ENCODE peak calls at places on chromosomes 3 and 15, in seven cellular contexts. G, W, J, V, B, U and E are unnamed samples.
A peak's percentile ranks its signal among the peaks of the same experiment; 100 is the strongest.

GRCh38 chr15:36478561-36478960 is 100.9 kb upstream of the CDIN1 start:
- DNase-seq in U (no peak), V (no peak), B (no peak), G (no peak), W (no peak), J (no peak), E (no peak)

GRCh38 chr3:96331341-96331740 is 483.1 kb upstream of the EPHA6 start:
- DNase-seq in J (no peak), U (no peak), G (no peak), W (peak; percentile 1), B (no peak), V (no peak), E (peak; percentile 1)

GRCh38 chr15:45790325-45790943 is 155.6 kb downstream of the SQOR start:
- DNase-seq in G (peak; percentile 25), V (no peak), B (no peak), J (no peak), U (peak; percentile 49), W (peak; percentile 53), E (peak; percentile 16)

GRCh38 chr3:33250712-33251111 is 26.5 kb upstream of the FBXL2 start:
- DNase-seq in J (no peak), B (no peak), V (no peak), G (no peak), W (no peak), U (peak; percentile 8), E (no peak)

GRCh38 chr3:22245122-22245521 is 494.1 kb upstream of the ZNF385D start:
- DNase-seq in W (peak; percentile 95), U (peak; percentile 84), V (peak; percentile 87), G (no peak), J (no peak), B (no peak), E (peak; percentile 72)

GRCh38 chr15:100783296-100783695 is 96.3 kb upstream of the ALDH1A3 start:
- DNase-seq in B (no peak), U (no peak), G (no peak), W (no peak), V (no peak), J (peak; percentile 7), E (no peak)

GRCh38 chr3:71601811-71602210 is 18.3 kb upstream of the FOXP1 start:
- DNase-seq in V (no peak), U (no peak), J (no peak), B (no peak), W (peak; percentile 71), G (no peak), E (no peak)

GRCh38 chr3:167350245-167350862 is 29.7 kb downstream of the ZBBX start:
- DNase-seq in B (no peak), U (peak; percentile 32), W (peak; percentile 5), J (no peak), V (no peak), G (no peak), E (peak; percentile 12)

GRCh38 chr3:12436514-12437222 is 47.6 kb upstream of the TSEN2 start:
- DNase-seq in U (peak; percentile 68), W (peak; percentile 39), V (peak; percentile 8), B (no peak), J (no peak), G (no peak), E (no peak)

DNA sequence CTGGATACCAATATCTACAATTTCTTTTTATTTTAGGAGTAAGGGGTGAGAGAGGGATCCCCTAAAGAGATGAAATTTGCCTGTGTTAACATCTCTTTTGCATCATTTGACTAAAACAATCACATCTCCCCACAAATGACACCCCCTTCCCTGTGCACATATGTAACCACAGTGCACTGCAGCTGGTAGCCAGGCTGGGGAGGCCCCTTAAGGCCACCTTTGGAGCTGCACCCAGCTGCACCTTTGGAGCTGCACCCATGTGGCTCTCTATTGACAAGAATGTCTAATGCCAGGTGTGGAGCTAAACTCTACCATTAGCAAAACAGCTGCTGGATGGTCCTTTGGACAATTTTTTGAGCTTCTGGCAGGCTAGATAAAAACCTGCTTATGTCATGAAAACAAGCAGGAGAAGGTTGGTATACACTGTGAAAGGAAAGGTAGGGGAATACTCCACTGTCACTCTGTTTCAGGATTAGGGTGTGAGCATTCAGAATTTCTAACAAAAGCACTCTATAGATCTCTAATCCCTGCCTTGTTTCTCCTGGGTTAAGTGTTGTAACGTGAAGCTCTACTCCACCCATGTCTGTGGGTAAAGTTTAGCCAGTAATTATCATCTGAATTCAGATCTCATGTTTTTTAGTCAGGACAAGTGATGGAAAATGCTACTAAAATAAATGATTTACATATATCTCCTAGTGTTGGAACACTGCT is 52.1 kb downstream of the TFG start:
- DNase-seq in G (no peak), B (no peak), W (no peak), J (no peak), V (no peak), U (no peak), E (no peak)
- TF ChIP-seq CTCF in G (no peak), B (no peak), W (peak; percentile 34), J (no peak), V (peak; percentile 11), U (peak; percentile 18), E (peak; percentile 31)

GRCh38 chr15:43941071-43941470 is 114.3 kb downstream of the WDR76 start:
- DNase-seq in G (no peak), U (no peak), W (no peak), V (no peak), B (no peak), J (no peak), E (no peak)
- H3K4me3 ChIP-seq in G (no peak overlapping the region), U (no peak overlapping the region), W (no peak overlapping the region), V (no peak overlapping the region), B (no peak overlapping the region), J (no peak overlapping the region), E (no peak overlapping the region)

GRCh38 chr15:81294501-81294850 is 29.5 kb downstream of the STARD5 start:
- DNase-seq in U (no peak), B (no peak), W (no peak), V (no peak), G (no peak), J (no peak), E (no peak)
- TF ChIP-seq CTCF in U (no peak), B (no peak), W (no peak), V (no peak), G (no peak), J (no peak), E (no peak)

DNA sequence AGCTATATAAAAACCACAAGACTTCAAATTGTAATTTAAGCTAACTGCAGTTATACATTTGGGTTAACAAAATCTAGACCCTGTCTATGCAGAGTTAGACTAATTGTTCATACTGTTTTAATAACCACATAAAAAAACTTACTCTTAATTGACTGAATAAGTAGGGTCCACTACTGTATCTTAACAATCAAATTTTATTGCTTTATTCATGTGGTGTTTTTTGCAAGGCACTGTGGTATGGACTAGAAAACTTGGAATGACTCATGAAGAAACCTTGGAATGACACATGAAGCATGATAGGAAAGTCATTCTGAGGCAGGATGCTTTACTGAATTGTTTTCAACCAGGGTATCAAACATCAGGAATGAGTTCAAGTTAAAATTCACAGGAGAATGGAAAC is 2.3 kb downstream of the SERP1 start:
- DNase-seq in G (no peak), V (peak; percentile 41), J (no peak), B (no peak), W (peak; percentile 69), U (peak; percentile 45), E (peak; percentile 48)
- H3K4me3 ChIP-seq in G (peak overlapping the region; percentile 89), V (no peak overlapping the region), J (no peak overlapping the region), B (peak overlapping the region; percentile 80), W (no peak overlapping the region), U (peak overlapping the region; percentile 87), E (peak overlapping the region; percentile 97)

DNA sequence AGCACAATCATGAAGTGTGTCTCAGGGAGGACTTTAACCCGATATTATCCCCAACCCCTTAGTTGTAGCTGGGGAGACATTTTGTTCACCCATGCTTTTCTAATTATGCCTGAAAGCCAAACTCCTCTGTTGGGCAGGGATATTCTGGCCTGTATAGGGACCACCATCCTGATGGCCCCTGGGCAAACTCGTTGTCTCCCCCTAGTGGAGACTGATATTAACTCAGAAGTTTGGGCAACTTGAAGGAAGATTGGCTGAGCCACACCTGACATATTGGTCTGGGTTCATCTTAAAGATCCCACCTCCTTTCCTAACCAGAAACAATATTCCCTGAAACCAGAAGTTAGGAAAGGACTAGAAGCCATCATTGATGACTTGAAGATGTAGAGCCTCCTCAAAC is 42.3 kb downstream of the TM4SF18 start:
- DNase-seq in V (no peak), J (no peak), G (no peak), U (peak; percentile 29), W (peak; percentile 41), B (no peak), E (no peak)
- TF ChIP-seq CTCF in V (peak; percentile 46), J (no peak), G (no peak), U (peak; percentile 49), W (peak; percentile 68), B (no peak), E (peak; percentile 47)

DNA sequence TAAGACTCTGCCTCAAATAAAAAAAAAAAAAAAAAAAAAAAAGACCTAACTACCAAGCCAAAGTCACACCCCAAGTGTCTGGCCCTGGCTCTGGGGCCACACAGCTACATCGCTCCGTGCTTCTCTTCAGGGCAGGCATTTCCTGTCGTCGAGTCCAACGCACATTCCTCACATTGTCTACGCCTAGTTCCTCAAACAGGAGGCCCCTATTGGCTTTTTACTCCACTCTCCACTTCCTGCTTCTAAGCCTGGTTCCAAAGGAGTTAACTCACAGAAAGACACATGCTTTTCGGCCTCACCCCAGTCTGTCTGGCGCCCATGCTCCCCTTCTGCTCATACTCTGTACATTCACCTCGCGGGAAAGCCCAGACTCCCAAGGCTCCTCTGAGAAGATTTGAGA is 28.8 kb downstream of the KNG1 start:
- DNase-seq in G (peak; percentile 26), V (no peak), J (no peak), U (peak; percentile 89), B (no peak), W (peak; percentile 89), E (peak; percentile 68)
- H3K4me3 ChIP-seq in G (no peak overlapping the region), V (no peak overlapping the region), J (no peak overlapping the region), U (no peak overlapping the region), B (no peak overlapping the region), W (no peak overlapping the region), E (no peak overlapping the region)

GRCh38 chr3:183504597-183504996 is 50.9 kb downstream of the KLHL6 start:
- DNase-seq in V (no peak), J (no peak), W (no peak), U (no peak), G (no peak), B (no peak), E (no peak)

GRCh38 chr3:183500981-183501704 is 54.4 kb downstream of the KLHL6 start:
- DNase-seq in U (no peak), G (no peak), J (no peak), W (no peak), B (no peak), V (no peak), E (no peak)

GRCh38 chr3:183502237-183502636 is 53.3 kb downstream of the KLHL6 start:
- DNase-seq in V (no peak), G (no peak), U (no peak), J (no peak), W (no peak), B (no peak), E (no peak)

GRCh38 chr3:183503738-183504137 is 51.8 kb downstream of the KLHL6 start:
- DNase-seq in U (no peak), V (no peak), G (no peak), J (no peak), B (no peak), W (no peak), E (no peak)

GRCh38 chr3:183502782-183503181 is 52.7 kb downstream of the KLHL6 start:
- DNase-seq in W (peak; percentile 41), V (no peak), U (peak; percentile 50), G (no peak), B (no peak), J (no peak), E (peak; percentile 10)
- TF ChIP-seq CTCF in W (peak; percentile 9), V (peak; percentile 39), U (peak; percentile 40), G (peak; percentile 14), B (no peak), J (no peak), E (no peak)